ENCODE peak calls at places on chromosomes 11 and 22, in nine cellular contexts. Q is right lobe of liver; I is effector memory CD4-positive, alpha-beta T cell; E is heart left ventricle; P is cardiac muscle cell; J is PC-9; D is tibial nerve; Z is lung; K is aorta. H is an unnamed sample.
A peak's percentile ranks its signal among the peaks of the same experiment; 100 is the strongest.

GRCh38 chr11:113562981-113563461 is 87.8 kb upstream of the DRD2 start:
- DNase-seq in Q (no peak), I (no peak), E (no peak), P (no peak), J (no peak), D (no peak), Z (no peak), K (no peak), H (peak; percentile 46)

GRCh38 chr22:17152971-17153370 is 6.1 kb downstream of the HDHD5 start:
- DNase-seq in Q (no peak), I (no peak), E (no peak), P (no peak), J (no peak), D (no peak), Z (no peak), K (no peak), H (no peak)

GRCh38 chr11:82906236-82906635 is 4.7 kb downstream of the DDIAS start:
- DNase-seq in Q (no peak), I (no peak), E (no peak), P (peak; percentile 56), J (peak; percentile 50), D (no peak), Z (no peak), K (no peak), H (peak; percentile 48)

GRCh38 chr22:22395230-22395629 is 113.3 kb downstream of the ZNF280B start:
- DNase-seq in Q (no peak), I (no peak), E (no peak), P (no peak), J (no peak), D (no peak), Z (no peak), K (no peak), H (no peak)

GRCh38 chr22:23693979-23694680 is 3.3 kb downstream of the RGL4 start:
- DNase-seq in Q (no peak), I (no peak), E (no peak), P (no peak), J (no peak), D (no peak), Z (no peak), K (peak; percentile 32), H (no peak)

GRCh38 chr11:117145393-117145761 is 1.3 kb downstream of the PAFAH1B2 start:
- DNase-seq in Q (no peak), I (no peak), E (no peak), P (peak; percentile 50), J (peak; percentile 41), D (no peak), Z (no peak), K (no peak), H (peak; percentile 9)

GRCh38 chr11:111439905-111440304 is 60.8 kb upstream of the POU2AF1 start:
- DNase-seq in Q (no peak), I (no peak), E (no peak), P (no peak), J (no peak), D (no peak), Z (no peak), K (no peak), H (no peak)

GRCh38 chr22:20219667-20220628 is 48.2 kb downstream of the RTN4R start:
- DNase-seq in Q (no peak), I (no peak), E (no peak), P (no peak), J (no peak), D (no peak), Z (no peak), K (no peak), H (no peak)

GRCh38 chr11:3614742-3615171 is 27.0 kb downstream of the ART5 start:
- DNase-seq in Q (no peak), I (peak; percentile 4), E (no peak), P (no peak), J (no peak), D (no peak), Z (peak; percentile 47), K (peak; percentile 56), H (peak; percentile 76)

GRCh38 chr11:113628912-113629311 is 77.2 kb downstream of the TMPRSS5 start:
- DNase-seq in Q (no peak), I (no peak), E (no peak), P (no peak), J (no peak), D (no peak), Z (no peak), K (no peak), H (no peak)

GRCh38 chr22:20111045-20111688 is 4.7 kb upstream of the RANBP1 start:
- DNase-seq in Q (no peak), I (no peak), E (no peak), P (peak; percentile 21), J (no peak), D (no peak), Z (no peak), K (peak; percentile 25), H (peak; percentile 45)

GRCh38 chr22:25402501-25403283 is 161.8 kb upstream of the GRK3 start:
- DNase-seq in Q (peak; percentile 93), I (no peak), E (peak; percentile 60), P (peak; percentile 56), J (no peak), D (no peak), Z (no peak), K (no peak), H (no peak)

GRCh38 chr11:11960687-11961086 is 47.7 kb downstream of the DKK3 start:
- DNase-seq in Q (no peak), I (no peak), E (no peak), P (no peak), J (no peak), D (no peak), Z (no peak), K (no peak), H (no peak)

GRCh38 chr11:72784662-72785061 is 9.2 kb downstream of the STARD10 start:
- DNase-seq in Q (no peak), I (no peak), E (no peak), P (no peak), J (no peak), D (no peak), Z (no peak), K (no peak), H (no peak)

GRCh38 chr22:38191115-38191514 is 9.5 kb upstream of the PLA2G6 start:
- DNase-seq in Q (no peak), I (no peak), E (no peak), P (no peak), J (no peak), D (no peak), Z (no peak), K (no peak), H (no peak)

GRCh38 chr11:123578778-123579481 is 75.5 kb downstream of the SCN3B start:
- DNase-seq in Q (no peak), I (no peak), E (no peak), P (no peak), J (no peak), D (no peak), Z (no peak), K (no peak), H (no peak)

DNA sequence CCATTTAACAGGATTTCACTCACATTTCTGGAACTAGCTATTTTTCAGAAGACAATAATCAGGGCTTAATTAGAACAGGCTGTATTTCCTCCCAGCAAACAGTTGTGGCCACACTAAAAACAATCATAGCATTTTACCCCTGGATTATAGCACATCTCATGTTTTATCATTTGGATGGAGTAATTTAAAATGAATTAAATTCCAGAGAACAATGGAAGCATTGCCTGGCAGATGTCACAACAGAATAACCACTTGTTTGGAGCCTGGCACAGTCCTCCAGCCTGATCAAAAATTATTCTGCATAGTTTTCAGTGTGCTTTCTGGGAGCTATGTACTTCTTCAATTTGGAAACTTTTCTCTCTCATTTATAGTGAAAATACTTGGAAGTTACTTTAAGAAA is 9.2 kb downstream of the PRSS23 start:
- DNase-seq in Q (no peak), I (no peak), E (no peak), P (no peak), J (no peak), D (no peak), Z (no peak), K (no peak), H (no peak)
- H3K27ac ChIP-seq in Q (no peak overlapping the region), I (no peak overlapping the region), E (no peak overlapping the region), P (no peak overlapping the region), J (no peak overlapping the region), D (no peak overlapping the region), Z (no peak overlapping the region), K (no peak overlapping the region), H (no peak overlapping the region)

DNA sequence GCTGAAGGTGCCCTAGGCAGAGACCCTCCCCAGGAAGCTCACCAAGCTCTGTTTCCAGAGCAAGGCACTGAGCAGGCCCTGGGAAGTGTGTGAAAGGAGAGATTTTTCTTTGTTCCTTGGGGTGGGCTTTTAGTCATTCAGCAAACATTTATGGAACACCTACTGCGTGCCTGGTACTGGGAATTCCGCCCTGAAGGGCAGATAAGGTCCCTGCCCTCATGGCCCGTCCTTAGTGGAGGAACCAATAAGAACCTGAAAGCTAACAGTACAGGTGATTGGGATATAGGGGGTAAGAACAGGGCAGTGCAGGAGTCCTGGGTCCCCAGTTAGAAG is 3.9 kb downstream of the TMEM134 start:
- DNase-seq in Q (no peak), I (no peak), E (no peak), P (no peak), J (peak; percentile 84), D (no peak), Z (no peak), K (no peak), H (no peak)
- H3K4me1 ChIP-seq in Q (no peaks in the 10 kb centered on the region), I (peaks cover 42% of the 10 kb centered on the region), E (peaks cover 33% of the 10 kb centered on the region), P (peaks cover 4% of the 10 kb centered on the region), J (peaks cover 45% of the 10 kb centered on the region), D (peaks cover 4% of the 10 kb centered on the region), Z (peaks cover 4% of the 10 kb centered on the region), K (no peaks in the 10 kb centered on the region), H (peaks cover 50% of the 10 kb centered on the region)

GRCh38 chr22:42408815-42409529 is 23.2 kb downstream of the NFAM1 start:
- DNase-seq in Q (no peak), I (no peak), E (no peak), P (no peak), J (no peak), D (no peak), Z (no peak), K (no peak), H (no peak)
- H3K27me3 ChIP-seq in Q (no peaks in the 10 kb centered on the region), I (no peaks in the 10 kb centered on the region), E (no peaks in the 10 kb centered on the region), P (no peaks in the 10 kb centered on the region), J (peaks cover 45% of the 10 kb centered on the region), D (no peaks in the 10 kb centered on the region), Z (no peaks in the 10 kb centered on the region), K (no peaks in the 10 kb centered on the region), H (no peaks in the 10 kb centered on the region)

GRCh38 chr22:32752868-32753520 is 48.5 kb upstream of the TIMP3 start:
- DNase-seq in Q (no peak), I (no peak), E (peak; percentile 52), P (peak; percentile 79), J (no peak), D (no peak), Z (no peak), K (no peak), H (no peak)

GRCh38 chr22:32752326-32752725 is 49.2 kb upstream of the TIMP3 start:
- DNase-seq in Q (no peak), I (no peak), E (no peak), P (no peak), J (no peak), D (no peak), Z (no peak), K (no peak), H (no peak)

GRCh38 chr22:32751065-32751739 is 50.3 kb upstream of the TIMP3 start:
- DNase-seq in Q (peak; percentile 55), I (no peak), E (no peak), P (no peak), J (no peak), D (no peak), Z (no peak), K (no peak), H (no peak)

GRCh38 chr22:32753591-32753990 is 47.9 kb upstream of the TIMP3 start:
- DNase-seq in Q (no peak), I (no peak), E (no peak), P (no peak), J (no peak), D (no peak), Z (no peak), K (no peak), H (no peak)

GRCh38 chr22:32754413-32755041 is 47.0 kb upstream of the TIMP3 start:
- DNase-seq in Q (no peak), I (no peak), E (peak; percentile 40), P (peak; percentile 80), J (peak; percentile 64), D (peak; percentile 45), Z (no peak), K (no peak), H (no peak)
- H3K27ac ChIP-seq in Q (no peak overlapping the region), I (no peak overlapping the region), E (peak overlapping the region; percentile 13), P (no peak overlapping the region), J (no peak overlapping the region), D (no peak overlapping the region), Z (peak overlapping the region; percentile 49), K (no peak overlapping the region), H (no peak overlapping the region)

H was measured in CD4-positive, CD25-positive, alpha-beta regulatory T cell.